ENCODE peak calls at places on chromosomes 1 and 21, in seven cellular contexts. H is Karpas-422, W is HCT116, C is upper lobe of left lung, O is stomach, N is OCI-LY7, Z is tibial artery. Y is an unnamed sample. For H3K9me3, the result is how much of the 10 kb centered on the place peaks cover.

GRCh38 chr21:40118527-40118926 is 251.3 kb downstream of the PCP4 start:
- DNase-seq in H (no peak), W (no peak), C (no peak), O (no peak), N (no peak), Z (no peak), Y (no peak)

GRCh38 chr1:28815533-28815932 is 3.6 kb downstream of the OPRD1 start:
- DNase-seq in H (no peak), W (no peak), C (no peak), O (no peak), N (no peak), Z (no peak), Y (no peak)

GRCh38 chr1:184910596-184910995 is 63.7 kb downstream of the NIBAN1 start:
- DNase-seq in H (no peak), W (no peak), C (peak), O (peak), N (no peak), Z (peak), Y (no peak)

GRCh38 chr1:223331929-223332328 is 32.0 kb downstream of the SUSD4 start:
- DNase-seq in H (no peak), W (peak), C (no peak), O (no peak), N (no peak), Z (no peak), Y (no peak)

GRCh38 chr1:229379901-229380300 is 37.1 kb upstream of the CCSAP start:
- DNase-seq in H (no peak), W (no peak), C (no peak), O (no peak), N (no peak), Z (no peak), Y (no peak)

GRCh38 chr1:25427696-25428095 is 3.0 kb upstream of the MACO1 start:
- DNase-seq in H (peak), W (no peak), C (no peak), O (no peak), N (no peak), Z (no peak), Y (no peak)

GRCh38 chr1:23385119-23385621 is 15.5 kb upstream of the ZNF436 start:
- DNase-seq in H (no peak), W (no peak), C (no peak), O (no peak), N (no peak), Z (no peak), Y (no peak)

GRCh38 chr1:162391790-162392563 is 10.4 kb downstream of the C1orf226 start:
- DNase-seq in H (peak), W (peak), C (peak), O (no peak), N (peak), Z (no peak), Y (no peak)

GRCh38 chr1:223417444-223417843 is 24.2 kb downstream of the CCDC185 start:
- DNase-seq in H (no peak), W (no peak), C (no peak), O (no peak), N (no peak), Z (no peak), Y (no peak)

GRCh38 chr1:171783816-171784530 is 2.5 kb downstream of the METTL13 start:
- DNase-seq in H (no peak), W (no peak), C (no peak), O (no peak), N (no peak), Z (no peak), Y (no peak)

GRCh38 chr1:225470691-225471452 is 43.0 kb upstream of the LBR start:
- DNase-seq in H (no peak), W (no peak), C (peak), O (no peak), N (no peak), Z (peak), Y (no peak)

DNA sequence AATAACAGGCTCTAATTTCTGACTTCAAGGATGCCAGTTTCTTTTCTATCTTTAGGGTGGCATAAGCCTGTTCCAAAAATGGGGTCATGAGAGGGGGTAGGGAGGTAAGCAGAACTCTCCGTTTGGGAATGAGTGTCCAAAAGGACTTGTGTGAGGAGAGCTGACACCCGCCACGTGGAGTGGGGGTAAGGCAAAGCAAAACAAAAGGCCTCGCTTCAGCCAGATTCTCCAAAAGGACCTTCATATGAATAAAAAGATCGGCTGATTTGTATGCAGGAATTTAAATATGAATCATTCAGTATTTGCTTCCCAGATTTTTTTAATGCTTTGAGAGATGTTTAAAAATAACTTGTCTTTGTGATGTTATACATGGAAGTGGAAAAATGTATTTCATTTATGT is 28.7 kb downstream of the PLPPR4 start:
- DNase-seq in H (no peak), W (no peak), C (no peak), O (no peak), N (no peak), Z (no peak), Y (no peak)
- H3K27ac ChIP-seq in H (no peak), W (no peak), C (no peak), O (no peak), N (no peak), Z (no peak), Y (no peak)

GRCh38 chr21:9839011-9839661 is 682.2 kb upstream of the TPTE start:
- DNase-seq in H (no peak), W (no peak), C (no peak), O (no peak), N (no peak), Z (no peak), Y (no peak)

DNA sequence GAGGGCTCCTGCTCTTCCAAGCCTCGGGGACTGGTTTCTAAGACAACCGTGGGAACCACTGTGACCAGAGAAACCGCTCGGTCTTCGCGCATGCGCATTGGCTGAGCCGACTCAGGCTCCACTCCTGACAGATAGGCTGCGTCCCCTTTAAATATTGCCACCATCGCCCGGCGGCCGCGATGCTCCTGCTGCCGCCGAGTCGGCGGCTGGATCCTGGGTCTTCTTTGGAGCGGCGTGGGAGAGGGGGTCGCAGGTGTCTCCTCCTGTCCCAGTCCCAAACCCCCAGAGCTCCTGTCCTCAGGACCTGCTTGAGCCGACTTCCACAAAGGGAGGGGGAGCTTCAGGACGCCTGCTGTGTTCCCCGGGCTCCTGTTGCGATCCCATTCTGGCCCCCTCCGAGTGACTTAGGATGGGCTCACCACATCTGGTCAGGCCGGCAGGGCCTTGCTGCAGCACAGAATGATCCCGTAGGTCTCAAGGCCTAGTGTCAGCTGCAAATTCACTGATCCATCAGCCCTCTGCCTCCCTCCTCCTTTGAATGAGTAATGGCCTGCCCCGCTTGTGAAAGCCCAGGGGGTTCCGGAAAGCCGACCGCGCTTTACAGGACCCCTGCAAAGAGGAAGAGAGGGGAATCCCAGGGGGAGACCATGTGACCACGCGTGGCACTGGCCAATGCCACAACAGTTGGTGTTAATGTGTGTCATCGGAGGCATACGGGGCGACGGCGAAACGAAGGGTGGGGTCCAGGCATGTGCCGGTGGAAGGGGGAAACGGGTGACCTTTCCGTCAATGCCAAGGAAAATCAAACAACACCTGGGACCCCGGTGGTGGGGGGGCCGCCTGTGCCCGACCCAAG is 683.2 kb upstream of the TPTE start:
- DNase-seq in H (no peak), W (no peak), C (no peak), O (no peak), N (no peak), Z (no peak), Y (no peak)
- H3K9me3 ChIP-seq in H (under half), W (under half), C (under half), O (under half), N (under half), Z (under half), Y (under half)

GRCh38 chr1:107939256-107939655 is 25.7 kb downstream of the VAV3 start:
- DNase-seq in H (no peak), W (no peak), C (no peak), O (no peak), N (no peak), Z (no peak), Y (no peak)

GRCh38 chr1:107936498-107937481 is 28.2 kb downstream of the VAV3 start:
- DNase-seq in H (peak), W (peak), C (peak), O (peak), N (peak), Z (peak), Y (no peak)

GRCh38 chr1:107933736-107934135 is 31.2 kb downstream of the VAV3 start:
- DNase-seq in H (peak), W (no peak), C (no peak), O (no peak), N (no peak), Z (no peak), Y (no peak)

GRCh38 chr1:107934573-107934972 is 30.4 kb downstream of the VAV3 start:
- DNase-seq in H (peak), W (no peak), C (no peak), O (no peak), N (peak), Z (no peak), Y (no peak)

DNA sequence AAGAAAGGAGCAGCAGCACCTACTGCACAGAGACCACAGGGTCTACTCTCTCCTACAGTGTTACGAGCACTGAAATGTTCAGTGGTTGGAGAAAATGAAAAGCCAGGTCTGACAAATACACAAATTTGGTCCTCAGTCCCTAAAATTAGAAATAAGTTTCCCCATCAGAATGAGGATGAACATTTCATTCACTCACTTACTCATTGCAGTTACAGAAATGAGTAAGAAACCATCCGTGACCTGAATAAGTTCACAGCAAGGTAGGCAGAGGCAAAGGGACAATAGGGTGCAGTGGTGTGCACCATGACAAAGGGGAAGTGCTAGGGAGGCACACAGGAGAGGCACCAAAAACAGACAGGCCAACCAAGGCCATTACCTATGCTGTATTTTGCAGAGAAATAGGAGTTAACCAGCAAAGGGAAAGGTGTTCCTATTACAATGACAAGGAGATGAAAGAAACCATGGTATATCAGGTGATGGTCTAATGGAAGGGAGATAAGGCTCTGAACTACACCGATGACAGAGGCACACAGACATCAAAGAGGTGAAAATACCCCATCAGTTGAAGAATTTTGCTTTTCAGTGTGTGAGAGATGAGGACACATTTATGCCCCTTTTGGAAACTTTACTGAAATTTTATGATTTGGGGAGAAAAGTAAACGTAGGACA is 29.4 kb downstream of the VAV3 start:
- DNase-seq in H (peak), W (no peak), C (no peak), O (no peak), N (peak), Z (no peak), Y (no peak)
- H3K4me3 ChIP-seq in H (peak), W (no peak), C (no peak), O (no peak), N (peak), Z (no peak), Y (no peak)

DNA sequence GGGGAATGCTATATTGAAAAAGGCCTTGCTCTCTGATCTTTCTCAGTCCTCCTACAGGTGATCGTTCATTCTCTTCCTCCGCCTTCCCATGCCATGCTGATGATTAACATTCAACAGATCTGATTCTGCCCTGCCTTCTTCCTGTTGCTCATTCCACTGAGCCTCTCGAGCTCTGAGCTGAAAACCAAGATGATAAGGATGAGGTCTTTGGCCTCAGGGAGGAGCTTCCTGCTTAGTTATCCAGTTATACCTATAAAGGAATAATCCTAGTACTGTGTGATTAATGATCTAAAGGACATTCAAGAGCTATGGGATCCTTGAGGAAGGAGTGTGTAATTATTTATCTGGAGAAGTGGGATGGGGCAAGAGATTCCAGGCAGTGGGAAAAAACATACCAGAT is 25.2 kb upstream of the MAP3K7CL start:
- DNase-seq in H (no peak), W (no peak), C (no peak), O (no peak), N (no peak), Z (no peak), Y (no peak)
- H3K27ac ChIP-seq in H (no peak), W (no peak), C (no peak), O (no peak), N (no peak), Z (no peak), Y (no peak)

GRCh38 chr21:22631066-22631465 is 1632.9 kb downstream of the NCAM2 start:
- DNase-seq in H (no peak), W (no peak), C (no peak), O (no peak), N (no peak), Z (no peak), Y (no peak)
- H3K9me3 ChIP-seq in H (under half), W (under half), C (under half), O (under half), N (under half), Z (under half), Y (under half)